ENCODE peak calls at places on chromosome 9, in five cellular contexts. One of them, this sample, is unnamed.

GRCh38 chr9:23563497-23563896 is 262.5 kb downstream of the ELAVL2 start:
- DNase-seq in fibroblast of lung: no peak
- DNase-seq in AG04449: no peak
- DNase-seq in heart right ventricle: no peak
- DNase-seq in CD8-positive, alpha-beta T cell: no peak
- DNase-seq in this sample: no peak

GRCh38 chr9:136225748-136226679 is 19.6 kb downstream of the QSOX2 start:
- DNase-seq in AG04449: no peak
- DNase-seq in CD8-positive, alpha-beta T cell: peak; percentile 73
- DNase-seq in heart right ventricle: peak; percentile 53
- DNase-seq in fibroblast of lung: peak; percentile 47
- DNase-seq in this sample: peak; percentile 70

GRCh38 chr9:16202913-16203734 is 650.3 kb downstream of the CCDC171 start:
- DNase-seq in AG04449: peak; percentile 88
- DNase-seq in fibroblast of lung: peak; percentile 93
- DNase-seq in CD8-positive, alpha-beta T cell: no peak
- DNase-seq in heart right ventricle: no peak
- DNase-seq in this sample: no peak

GRCh38 chr9:98254236-98255063 is 999 bp downstream of the TBC1D2 start:
- DNase-seq in heart right ventricle: no peak
- DNase-seq in AG04449: no peak
- DNase-seq in fibroblast of lung: no peak
- DNase-seq in CD8-positive, alpha-beta T cell: no peak
- DNase-seq in this sample: no peak

GRCh38 chr9:130337784-130338380 is 72.3 kb downstream of the HMCN2 start:
- DNase-seq in CD8-positive, alpha-beta T cell: no peak
- DNase-seq in fibroblast of lung: no peak
- DNase-seq in AG04449: no peak
- DNase-seq in heart right ventricle: no peak
- DNase-seq in this sample: no peak

GRCh38 chr9:32500768-32501167 is 25.2 kb downstream of the RIGI start:
- DNase-seq in CD8-positive, alpha-beta T cell: no peak
- DNase-seq in AG04449: no peak
- DNase-seq in heart right ventricle: no peak
- DNase-seq in fibroblast of lung: peak; percentile 28
- DNase-seq in this sample: no peak

GRCh38 chr9:84002344-84002743 is 21.7 kb downstream of the RMI1 start:
- DNase-seq in AG04449: no peak
- DNase-seq in heart right ventricle: no peak
- DNase-seq in fibroblast of lung: peak; percentile 32
- DNase-seq in CD8-positive, alpha-beta T cell: no peak
- DNase-seq in this sample: no peak

GRCh38 chr9:134253596-134254205 is 72.6 kb upstream of the RXRA start:
- DNase-seq in CD8-positive, alpha-beta T cell: no peak
- DNase-seq in fibroblast of lung: peak; percentile 30
- DNase-seq in AG04449: no peak
- DNase-seq in heart right ventricle: no peak
- DNase-seq in this sample: no peak

GRCh38 chr9:95078934-95079333 is 238.6 kb downstream of the FANCC start:
- DNase-seq in AG04449: no peak
- DNase-seq in heart right ventricle: no peak
- DNase-seq in fibroblast of lung: no peak
- DNase-seq in CD8-positive, alpha-beta T cell: no peak
- DNase-seq in this sample: no peak

GRCh38 chr9:133604856-133605255 is 4.3 kb downstream of the FAM163B start:
- DNase-seq in AG04449: no peak
- DNase-seq in CD8-positive, alpha-beta T cell: no peak
- DNase-seq in heart right ventricle: no peak
- DNase-seq in fibroblast of lung: no peak
- DNase-seq in this sample: no peak

GRCh38 chr9:87579761-87580626 is 82.3 kb downstream of the DAPK1 start:
- DNase-seq in fibroblast of lung: no peak
- DNase-seq in CD8-positive, alpha-beta T cell: no peak
- DNase-seq in AG04449: no peak
- DNase-seq in heart right ventricle: no peak
- DNase-seq in this sample: no peak

GRCh38 chr9:107614765-107615164 is 125.2 kb upstream of the KLF4 start:
- DNase-seq in AG04449: no peak
- DNase-seq in CD8-positive, alpha-beta T cell: no peak
- DNase-seq in heart right ventricle: no peak
- DNase-seq in fibroblast of lung: no peak
- DNase-seq in this sample: no peak

GRCh38 chr9:99134893-99135341 is 30.0 kb downstream of the TGFBR1 start:
- DNase-seq in CD8-positive, alpha-beta T cell: no peak
- DNase-seq in AG04449: peak; percentile 34
- DNase-seq in fibroblast of lung: peak; percentile 59
- DNase-seq in heart right ventricle: no peak
- DNase-seq in this sample: no peak

GRCh38 chr9:91771027-91771426 is 179.0 kb downstream of the ROR2 start:
- DNase-seq in fibroblast of lung: peak; percentile 96
- DNase-seq in CD8-positive, alpha-beta T cell: no peak
- DNase-seq in heart right ventricle: no peak
- DNase-seq in AG04449: peak; percentile 86
- DNase-seq in this sample: no peak

GRCh38 chr9:75061169-75061568 is 26.8 kb downstream of the NMRK1 start:
- DNase-seq in CD8-positive, alpha-beta T cell: no peak
- DNase-seq in heart right ventricle: no peak
- DNase-seq in fibroblast of lung: no peak
- DNase-seq in AG04449: no peak
- DNase-seq in this sample: no peak

GRCh38 chr9:122865300-122865699 is 36.9 kb upstream of the PDCL start:
- DNase-seq in AG04449: no peak
- DNase-seq in heart right ventricle: no peak
- DNase-seq in fibroblast of lung: no peak
- DNase-seq in CD8-positive, alpha-beta T cell: no peak
- DNase-seq in this sample: no peak

GRCh38 chr9:119349548-119349947 is 19.7 kb downstream of the BRINP1 start:
- DNase-seq in AG04449: no peak
- DNase-seq in heart right ventricle: no peak
- DNase-seq in CD8-positive, alpha-beta T cell: no peak
- DNase-seq in fibroblast of lung: no peak
- DNase-seq in this sample: no peak

GRCh38 chr9:91483835-91484234 is 60.2 kb upstream of the NFIL3 start:
- DNase-seq in heart right ventricle: no peak
- DNase-seq in AG04449: no peak
- DNase-seq in CD8-positive, alpha-beta T cell: no peak
- DNase-seq in fibroblast of lung: no peak
- DNase-seq in this sample: no peak

GRCh38 chr9:9920425-9920824 is 692.4 kb downstream of the PTPRD start:
- DNase-seq in fibroblast of lung: no peak
- DNase-seq in AG04449: no peak
- DNase-seq in heart right ventricle: no peak
- DNase-seq in CD8-positive, alpha-beta T cell: no peak
- DNase-seq in this sample: no peak
- TF ChIP-seq CTCF in fibroblast of lung: peak; percentile 32
- TF ChIP-seq CTCF in AG04449: no peak
- TF ChIP-seq CTCF in heart right ventricle: no peak
- TF ChIP-seq CTCF in CD8-positive, alpha-beta T cell: no peak
- TF ChIP-seq CTCF in this sample: no peak

GRCh38 chr9:19036611-19037010 is 3.6 kb upstream of the SAXO1 start:
- DNase-seq in heart right ventricle: no peak
- DNase-seq in CD8-positive, alpha-beta T cell: no peak
- DNase-seq in fibroblast of lung: no peak
- DNase-seq in AG04449: no peak
- DNase-seq in this sample: no peak
- TF ChIP-seq CTCF in heart right ventricle: no peak
- TF ChIP-seq CTCF in CD8-positive, alpha-beta T cell: no peak
- TF ChIP-seq CTCF in fibroblast of lung: no peak
- TF ChIP-seq CTCF in AG04449: no peak
- TF ChIP-seq CTCF in this sample: no peak

GRCh38 chr9:110340306-110340705 is 2.6 kb upstream of the TXNDC8 start:
- DNase-seq in CD8-positive, alpha-beta T cell: no peak
- DNase-seq in fibroblast of lung: peak; percentile 20
- DNase-seq in AG04449: no peak
- DNase-seq in heart right ventricle: no peak
- DNase-seq in this sample: no peak
- TF ChIP-seq CTCF in CD8-positive, alpha-beta T cell: no peak
- TF ChIP-seq CTCF in fibroblast of lung: peak; percentile 48
- TF ChIP-seq CTCF in AG04449: peak; percentile 26
- TF ChIP-seq CTCF in heart right ventricle: peak; percentile 15
- TF ChIP-seq CTCF in this sample: no peak

GRCh38 chr9:21589344-21590056 is 107.4 kb upstream of the IFNE start:
- DNase-seq in fibroblast of lung: no peak
- DNase-seq in AG04449: no peak
- DNase-seq in heart right ventricle: no peak
- DNase-seq in CD8-positive, alpha-beta T cell: no peak
- DNase-seq in this sample: no peak

GRCh38 chr9:21584890-21585289 is 102.8 kb upstream of the IFNE start:
- DNase-seq in AG04449: no peak
- DNase-seq in CD8-positive, alpha-beta T cell: no peak
- DNase-seq in fibroblast of lung: no peak
- DNase-seq in heart right ventricle: no peak
- DNase-seq in this sample: no peak

GRCh38 chr9:21583628-21584027 is 101.5 kb upstream of the IFNE start:
- DNase-seq in AG04449: no peak
- DNase-seq in heart right ventricle: no peak
- DNase-seq in CD8-positive, alpha-beta T cell: no peak
- DNase-seq in fibroblast of lung: no peak
- DNase-seq in this sample: no peak

GRCh38 chr9:21590058-21590996 is 108.2 kb upstream of the IFNE start:
- DNase-seq in AG04449: no peak
- DNase-seq in heart right ventricle: no peak
- DNase-seq in fibroblast of lung: no peak
- DNase-seq in CD8-positive, alpha-beta T cell: no peak
- DNase-seq in this sample: no peak

DNA sequence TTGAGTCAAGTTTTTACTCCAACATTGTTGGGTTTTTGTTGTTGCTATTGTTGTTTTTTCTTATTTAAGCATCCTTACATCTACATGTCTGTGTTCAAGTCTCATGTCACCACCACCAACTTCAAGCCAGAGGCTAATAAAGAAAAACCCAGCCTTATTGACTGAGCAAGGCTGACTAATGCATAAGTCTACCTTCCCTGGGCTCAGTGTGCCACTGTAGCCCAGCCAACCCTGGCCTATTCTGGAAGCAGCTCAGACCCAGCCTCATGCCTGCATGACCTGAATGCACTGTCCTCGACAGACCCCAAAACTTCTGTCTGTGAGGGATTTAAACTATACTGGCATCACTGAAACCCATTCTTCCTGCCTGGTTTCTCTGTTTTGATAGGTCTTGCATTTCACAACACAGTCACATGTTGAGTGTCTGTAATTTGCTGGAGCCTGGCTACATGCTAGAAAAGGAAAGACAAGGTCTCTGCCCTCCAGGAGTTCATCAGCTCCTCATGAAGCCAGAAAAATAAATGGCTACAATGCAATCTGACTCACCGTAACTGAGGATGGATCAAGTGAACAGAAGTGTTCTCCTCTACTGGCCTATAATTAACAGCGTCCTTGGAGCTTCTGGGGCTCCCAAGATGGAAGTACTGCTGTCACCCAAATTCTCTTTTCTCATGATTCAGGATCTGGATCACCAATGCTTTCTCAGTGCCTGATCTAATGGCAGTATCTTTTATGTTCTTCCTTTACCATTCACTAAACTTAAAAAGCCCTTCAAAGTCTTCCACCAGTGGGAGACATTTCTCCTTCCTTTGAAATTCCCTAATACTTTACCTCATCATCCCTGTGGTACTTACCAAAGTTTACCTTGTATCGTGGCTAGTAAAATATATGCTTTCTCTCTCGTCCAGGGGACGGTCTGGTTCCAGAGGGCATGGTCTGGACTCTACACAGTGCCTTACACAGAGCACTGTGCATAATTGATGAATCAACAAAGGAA is 103.9 kb upstream of the IFNE start:
- DNase-seq in AG04449: no peak
- DNase-seq in heart right ventricle: no peak
- DNase-seq in CD8-positive, alpha-beta T cell: no peak
- DNase-seq in fibroblast of lung: peak; percentile 23
- DNase-seq in this sample: no peak
- TF ChIP-seq CTCF in AG04449: peak; percentile 11
- TF ChIP-seq CTCF in heart right ventricle: no peak
- TF ChIP-seq CTCF in CD8-positive, alpha-beta T cell: no peak
- TF ChIP-seq CTCF in fibroblast of lung: peak; percentile 38
- TF ChIP-seq CTCF in this sample: no peak